ENCODE peak calls at places on chromosome 16, in five cellular contexts. T, W, B, Q and C are unnamed samples. For H3K36me3, the result is how much of the 10 kb centered on the place peaks cover.

GRCh38 chr16:87389245-87389644 is 2.9 kb upstream of the MAP1LC3B start:
- DNase-seq in T (no peak), W (no peak), B (no peak), Q (no peak), C (no peak)

GRCh38 chr16:57998992-57999365 is 1.5 kb downstream of the ZNF319 start:
- DNase-seq in T (no peak), W (no peak), B (no peak), Q (peak), C (no peak)

GRCh38 chr16:58614212-58614611 is 15.4 kb downstream of the CNOT1 start:
- DNase-seq in T (no peak), W (no peak), B (peak), Q (no peak), C (no peak)

GRCh38 chr16:12538667-12539081 is 265.0 kb downstream of the CPPED1 start:
- DNase-seq in T (no peak), W (no peak), B (no peak), Q (no peak), C (no peak)

GRCh38 chr16:77289331-77289809 is 90.2 kb downstream of the SYCE1L start:
- DNase-seq in T (no peak), W (no peak), B (no peak), Q (no peak), C (peak)

GRCh38 chr16:49836668-49837067 is 19.2 kb downstream of the ZNF423 start:
- DNase-seq in T (no peak), W (no peak), B (no peak), Q (no peak), C (no peak)

GRCh38 chr16:47939690-47940089 is 216.1 kb downstream of the ABCC12 start:
- DNase-seq in T (no peak), W (no peak), B (no peak), Q (no peak), C (no peak)

GRCh38 chr16:23071202-23072083 is 77.8 kb downstream of the USP31 start:
- DNase-seq in T (no peak), W (no peak), B (no peak), Q (no peak), C (no peak)

GRCh38 chr16:19765860-19766553 is 47.9 kb downstream of the IQCK start:
- DNase-seq in T (peak), W (peak), B (no peak), Q (peak), C (no peak)

GRCh38 chr16:76386784-76387183 is 109.6 kb downstream of the CNTNAP4 start:
- DNase-seq in T (no peak), W (no peak), B (no peak), Q (no peak), C (no peak)

GRCh38 chr16:48223490-48223889 is 20.6 kb upstream of the LONP2 start:
- DNase-seq in T (no peak), W (no peak), B (no peak), Q (no peak), C (no peak)

GRCh38 chr16:85378145-85379040 is 234.7 kb upstream of the GSE1 start:
- DNase-seq in T (no peak), W (no peak), B (no peak), Q (no peak), C (no peak)

GRCh38 chr16:66525396-66526180 is 24.3 kb downstream of the TK2 start:
- DNase-seq in T (no peak), W (no peak), B (no peak), Q (no peak), C (no peak)

DNA sequence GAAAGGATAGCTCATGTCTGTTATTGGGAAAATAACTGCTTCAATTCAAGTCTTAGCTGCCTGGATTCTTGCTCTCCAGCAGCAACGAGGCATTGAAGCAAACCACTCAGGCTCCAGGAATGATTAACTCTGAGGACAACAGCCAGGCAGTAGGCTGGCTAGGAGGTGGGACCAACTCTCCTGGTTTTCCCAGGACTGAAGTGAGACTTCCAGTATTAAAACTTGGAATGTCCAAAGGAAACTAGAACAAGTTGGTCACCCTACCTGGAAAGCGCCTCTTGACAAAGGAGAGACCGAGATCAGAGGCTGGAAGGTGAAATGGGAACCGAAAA is 100.7 kb downstream of the SALL1 start:
- DNase-seq in T (no peak), W (no peak), B (no peak), Q (no peak), C (peak)
- H3K4me3 ChIP-seq in T (no peak), W (no peak), B (no peak), Q (no peak), C (no peak)

DNA sequence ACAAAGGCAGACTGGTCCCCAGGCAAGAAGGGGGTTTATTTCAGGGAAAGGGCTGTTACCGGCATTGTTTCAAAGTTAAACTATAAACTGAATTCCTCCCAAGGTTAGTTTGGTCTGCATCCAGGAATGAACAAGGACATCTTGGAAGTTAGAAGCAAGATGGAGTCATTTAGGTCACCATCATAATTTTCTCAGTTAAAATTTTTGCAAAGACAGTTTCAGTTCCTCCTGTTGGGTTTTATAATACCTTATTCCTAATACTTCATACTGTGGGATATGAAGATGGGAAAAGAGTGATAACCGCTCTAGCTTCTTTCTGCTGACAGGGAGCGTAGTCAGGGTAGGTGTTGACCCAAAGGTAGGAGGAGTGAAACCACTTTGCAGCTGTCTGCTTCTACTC is 24.8 kb downstream of the PMM2 start:
- DNase-seq in T (no peak), W (no peak), B (no peak), Q (no peak), C (no peak)
- H3K36me3 ChIP-seq in T (under half), W (under half), B (under half), Q (half or more), C (under half)

GRCh38 chr16:88853336-88853941 is 3.3 kb downstream of the GALNS start:
- DNase-seq in T (no peak), W (no peak), B (no peak), Q (peak), C (no peak)

GRCh38 chr16:88855176-88855575 is 1.6 kb downstream of the GALNS start:
- DNase-seq in T (no peak), W (no peak), B (no peak), Q (no peak), C (no peak)

GRCh38 chr16:88855736-88856121 is 1.0 kb downstream of the GALNS start:
- DNase-seq in T (no peak), W (peak), B (no peak), Q (no peak), C (no peak)

GRCh38 chr16:88856122-88856827 is 472 bp downstream of the GALNS start:
- DNase-seq in T (no peak), W (peak), B (no peak), Q (peak), C (no peak)

DNA sequence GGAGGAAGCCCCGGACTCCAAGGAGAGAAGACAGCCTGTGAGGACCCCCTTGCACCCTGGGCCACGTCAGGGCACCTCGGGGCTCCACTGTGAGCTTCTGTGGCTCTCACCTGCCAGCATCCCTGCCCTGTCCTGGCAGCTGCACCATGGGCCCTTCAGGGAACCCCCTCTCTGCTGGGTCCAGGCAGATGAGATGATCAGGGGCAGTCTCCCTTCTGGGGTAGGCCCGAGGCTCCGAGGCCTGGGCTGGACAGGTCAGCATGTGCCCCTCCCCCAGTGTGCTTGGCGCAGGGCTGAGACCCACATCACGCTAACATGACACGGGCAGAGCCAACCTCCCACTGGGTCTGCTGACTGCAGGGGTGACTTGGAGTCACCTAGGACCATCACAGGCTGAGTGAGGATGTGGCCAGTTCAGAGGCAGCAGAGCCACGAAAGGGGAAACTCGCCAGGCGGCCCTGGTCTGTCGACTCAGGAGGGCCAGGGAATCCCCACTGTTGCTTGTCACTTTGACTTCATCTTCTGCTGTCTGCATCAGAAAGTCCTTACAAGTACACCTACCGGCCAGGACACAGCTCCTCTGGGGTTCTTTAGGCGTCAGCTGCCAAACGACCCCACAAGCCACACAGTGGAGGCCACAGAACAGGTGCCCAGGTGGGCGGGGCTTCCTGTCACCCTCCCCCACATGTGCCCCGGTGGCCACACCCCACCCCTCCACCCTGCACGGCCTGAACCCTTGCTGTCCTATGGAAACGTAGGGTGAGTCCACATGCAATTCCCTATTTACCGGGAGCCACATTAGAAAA is 2.2 kb downstream of the GALNS start:
- DNase-seq in T (no peak), W (no peak), B (no peak), Q (no peak), C (no peak)
- TF ChIP-seq CTCF in T (no peak), W (no peak), B (no peak), Q (no peak), C (no peak)

GRCh38 chr16:68470461-68471150 is 22.3 kb upstream of the SMPD3 start:
- DNase-seq in T (peak), W (no peak), B (no peak), Q (peak), C (no peak)
- H3K4me3 ChIP-seq in T (peak), W (no peak), B (no peak), Q (peak), C (no peak)

GRCh38 chr16:68860978-68861892 is 17.9 kb downstream of the TANGO6 start:
- DNase-seq in T (no peak), W (no peak), B (no peak), Q (no peak), C (no peak)

GRCh38 chr16:68857479-68857878 is 14.1 kb downstream of the TANGO6 start:
- DNase-seq in T (no peak), W (no peak), B (no peak), Q (no peak), C (no peak)

GRCh38 chr16:68859827-68860226 is 16.5 kb downstream of the TANGO6 start:
- DNase-seq in T (no peak), W (no peak), B (no peak), Q (no peak), C (no peak)
- H3K36me3 ChIP-seq in T (under half), W (under half), B (under half), Q (under half), C (under half)

DNA sequence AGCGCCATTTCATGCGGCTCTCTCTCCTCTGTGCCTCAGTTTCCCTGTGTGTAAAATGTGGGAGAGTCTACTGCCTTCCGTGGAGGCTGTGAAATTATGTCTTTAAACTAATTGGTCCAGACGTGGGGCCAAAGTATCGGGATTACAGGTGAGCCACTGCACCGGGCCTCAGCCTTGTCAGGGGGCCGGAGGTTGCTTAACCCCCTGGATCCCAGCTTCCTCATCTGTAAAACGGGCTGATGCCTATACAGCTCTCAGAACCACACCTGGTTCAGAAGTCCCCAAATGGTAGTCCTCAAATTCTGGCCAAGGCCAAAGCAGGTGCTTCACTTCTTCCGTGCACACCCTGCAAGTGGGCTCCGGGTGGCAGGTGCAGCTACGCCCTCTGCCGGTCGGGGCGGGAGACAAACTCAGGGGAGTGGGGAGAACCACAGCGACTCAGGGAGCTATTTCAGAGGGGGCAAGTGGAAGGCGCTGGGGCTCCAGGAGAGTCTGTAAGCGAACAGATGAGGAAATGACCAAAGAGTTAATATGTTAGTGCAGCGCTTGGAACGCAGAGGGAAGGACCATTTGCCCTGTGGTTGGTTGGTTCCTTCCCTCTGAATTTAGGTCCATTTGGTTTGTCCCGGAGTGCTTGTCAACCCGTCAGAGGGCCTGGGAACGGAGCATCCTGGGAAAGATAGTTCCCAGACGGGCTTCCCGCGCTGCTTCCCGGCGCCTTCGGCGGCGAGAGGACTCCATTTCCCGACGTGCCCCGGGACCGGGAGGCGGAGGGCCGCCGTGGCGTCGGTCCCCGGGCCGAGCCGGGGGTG is at the start of gene MGRN1:
- DNase-seq in T (peak), W (peak), B (peak), Q (peak), C (peak)
- TF ChIP-seq CTCF in T (peak), W (peak), B (peak), Q (peak), C (peak)

GRCh38 chr16:10880609-10881452 is 3.8 kb downstream of the CIITA start:
- DNase-seq in T (no peak), W (no peak), B (no peak), Q (peak), C (no peak)
- H3K4me3 ChIP-seq in T (peak), W (no peak), B (no peak), Q (peak), C (no peak)